ENCODE peak calls at places on chromosomes 7 and 10, in five cellular contexts. K is HL-60, D is HCT116, Q is pancreas, W is GM12865. G is an unnamed sample.

GRCh38 chr10:15084502-15084922 is 4.1 kb downstream of the ACBD7 start:
- DNase-seq in K (no peak), D (peak), Q (peak), W (peak), G (peak)

GRCh38 chr7:2116086-2116810 is 116.5 kb downstream of the MAD1L1 start:
- DNase-seq in K (no peak), D (peak), Q (no peak), W (no peak), G (peak)

GRCh38 chr10:8405551-8405950 is 351.1 kb downstream of the GATA3 start:
- DNase-seq in K (no peak), D (no peak), Q (no peak), W (no peak), G (no peak)

GRCh38 chr10:9035355-9035754 is 980.9 kb downstream of the GATA3 start:
- DNase-seq in K (no peak), D (no peak), Q (no peak), W (no peak), G (no peak)

GRCh38 chr7:94228678-94229077 is 166.0 kb upstream of the COL1A2 start:
- DNase-seq in K (no peak), D (no peak), Q (no peak), W (no peak), G (no peak)

GRCh38 chr7:69374036-69374420 is 224.2 kb upstream of the AUTS2 start:
- DNase-seq in K (no peak), D (no peak), Q (no peak), W (no peak), G (no peak)

GRCh38 chr10:46231087-46231486 is 55.7 kb upstream of the ANTXRL start:
- DNase-seq in K (no peak), D (no peak), Q (no peak), W (no peak), G (no peak)

GRCh38 chr10:1240341-1240775 is 184.2 kb downstream of the WDR37 start:
- DNase-seq in K (no peak), D (no peak), Q (peak), W (peak), G (no peak)

GRCh38 chr7:105015631-105015965 is 1.6 kb downstream of the KMT2E start:
- DNase-seq in K (no peak), D (no peak), Q (no peak), W (peak), G (peak)

GRCh38 chr7:101104193-101104713 is 19.0 kb downstream of the TRIM56 start:
- DNase-seq in K (no peak), D (no peak), Q (no peak), W (no peak), G (no peak)

GRCh38 chr10:124053971-124054370 is 39.4 kb downstream of the CHST15 start:
- DNase-seq in K (no peak), D (peak), Q (no peak), W (no peak), G (peak)

GRCh38 chr10:28393956-28394568 is 91.2 kb upstream of the MPP7 start:
- DNase-seq in K (no peak), D (peak), Q (peak), W (peak), G (peak)

GRCh38 chr7:71216211-71216610 is 84.3 kb downstream of the GALNT17 start:
- DNase-seq in K (no peak), D (no peak), Q (no peak), W (no peak), G (no peak)

GRCh38 chr7:513521-514166 is 6.0 kb downstream of the PDGFA start:
- DNase-seq in K (no peak), D (no peak), Q (no peak), W (no peak), G (no peak)

GRCh38 chr7:150966002-150966401 is 12.1 kb downstream of the KCNH2 start:
- DNase-seq in K (no peak), D (no peak), Q (no peak), W (no peak), G (no peak)

GRCh38 chr10:72370201-72370722 is 15.5 kb upstream of the DNAJB12 start:
- DNase-seq in K (no peak), D (no peak), Q (no peak), W (peak), G (no peak)

GRCh38 chr7:54632696-54633095 is 90.5 kb downstream of the VSTM2A start:
- DNase-seq in K (no peak), D (no peak), Q (no peak), W (no peak), G (no peak)

GRCh38 chr7:4613855-4614548 is 68.1 kb upstream of the FOXK1 start:
- DNase-seq in K (no peak), D (no peak), Q (no peak), W (no peak), G (peak)

GRCh38 chr7:12549106-12549505 is 21.4 kb upstream of the SCIN start:
- DNase-seq in K (peak), D (no peak), Q (no peak), W (no peak), G (no peak)

GRCh38 chr10:77712207-77712606 is 74.6 kb upstream of the KCNMA1 start:
- DNase-seq in K (no peak), D (no peak), Q (no peak), W (no peak), G (no peak)

GRCh38 chr10:77713506-77714280 is 76.1 kb upstream of the KCNMA1 start:
- DNase-seq in K (no peak), D (no peak), Q (no peak), W (no peak), G (no peak)

GRCh38 chr10:77716943-77717735 is 79.5 kb upstream of the KCNMA1 start:
- DNase-seq in K (no peak), D (no peak), Q (no peak), W (no peak), G (no peak)

GRCh38 chr10:77715536-77715935 is 77.9 kb upstream of the KCNMA1 start:
- DNase-seq in K (no peak), D (no peak), Q (no peak), W (no peak), G (no peak)

GRCh38 chr10:77715081-77715480 is 77.5 kb upstream of the KCNMA1 start:
- DNase-seq in K (no peak), D (peak), Q (no peak), W (peak), G (peak)
- TF ChIP-seq CTCF in K (no peak), D (peak), Q (no peak), W (peak), G (no peak)

GRCh38 chr10:114869500-114869899 is 47.9 kb downstream of the FHIP2A start:
- DNase-seq in K (no peak), D (no peak), Q (no peak), W (no peak), G (peak)

GRCh38 chr10:114868801-114869200 is 47.2 kb downstream of the FHIP2A start:
- DNase-seq in K (no peak), D (no peak), Q (no peak), W (no peak), G (peak)

GRCh38 chr10:114862456-114862855 is 40.9 kb downstream of the FHIP2A start:
- DNase-seq in K (no peak), D (no peak), Q (no peak), W (no peak), G (no peak)

GRCh38 chr10:114872519-114873087 is 51.0 kb downstream of the FHIP2A start:
- DNase-seq in K (no peak), D (no peak), Q (no peak), W (no peak), G (no peak)

DNA sequence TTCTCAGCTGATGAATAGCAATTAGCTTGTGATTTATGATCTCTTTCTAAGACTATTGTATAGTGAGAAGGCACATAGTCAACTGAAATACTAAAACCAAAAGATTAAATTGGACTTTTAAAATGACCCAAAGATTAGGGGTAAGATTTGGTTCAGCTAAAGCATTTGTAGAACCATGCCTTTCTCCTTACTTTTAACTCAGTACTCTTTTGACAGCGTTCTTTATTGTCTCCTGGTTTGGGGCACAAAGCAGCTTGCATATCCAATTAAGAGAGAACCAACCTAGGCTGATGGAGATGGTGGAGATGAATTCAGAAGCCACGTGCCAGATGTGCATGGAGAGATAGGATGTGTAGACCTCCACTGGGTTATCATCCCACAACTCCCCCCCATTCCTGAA is 45.8 kb downstream of the FHIP2A start:
- DNase-seq in K (no peak), D (no peak), Q (no peak), W (no peak), G (no peak)
- TF ChIP-seq CTCF in K (no peak), D (no peak), Q (no peak), W (no peak), G (no peak)

GRCh38 chr7:79063019-79063698 is 390.3 kb downstream of the MAGI2 start:
- DNase-seq in K (no peak), D (no peak), Q (no peak), W (no peak), G (no peak)
- TF ChIP-seq CTCF in K (no peak), D (no peak), Q (no peak), W (no peak), G (no peak)

GRCh38 chr7:157253850-157254249 is 83.0 kb upstream of the DNAJB6 start:
- DNase-seq in K (no peak), D (no peak), Q (peak), W (no peak), G (no peak)
- TF ChIP-seq CTCF in K (no peak), D (no peak), Q (no peak), W (no peak), G (no peak)

DNA sequence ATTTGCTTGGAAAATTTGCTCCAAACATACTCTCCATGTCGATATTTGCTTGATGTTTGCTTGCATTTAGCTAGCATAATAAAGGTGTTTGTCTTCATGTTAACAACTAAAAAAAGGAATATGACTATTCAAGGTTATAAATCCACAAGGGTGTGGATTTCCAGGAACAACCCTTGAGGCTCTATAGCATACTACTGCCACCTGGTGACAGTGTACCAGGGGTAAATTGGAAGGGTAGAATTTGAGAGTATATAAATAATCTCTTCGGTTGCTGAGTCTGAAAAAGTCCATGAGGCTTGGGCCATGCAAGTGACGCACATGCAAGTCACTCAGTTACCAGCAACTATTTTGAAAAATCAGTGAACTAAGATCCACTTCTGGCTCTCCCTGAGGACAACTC is 68.4 kb downstream of the SLIT1 start:
- DNase-seq in K (no peak), D (peak), Q (no peak), W (no peak), G (peak)
- TF ChIP-seq CTCF in K (peak), D (peak), Q (no peak), W (peak), G (no peak)

GRCh38 chr10:122981066-122981464 is 864 bp downstream of the PSTK start:
- DNase-seq in K (no peak), D (peak), Q (no peak), W (peak), G (peak)
- TF ChIP-seq CTCF in K (no peak), D (no peak), Q (peak), W (peak), G (peak)

DNA sequence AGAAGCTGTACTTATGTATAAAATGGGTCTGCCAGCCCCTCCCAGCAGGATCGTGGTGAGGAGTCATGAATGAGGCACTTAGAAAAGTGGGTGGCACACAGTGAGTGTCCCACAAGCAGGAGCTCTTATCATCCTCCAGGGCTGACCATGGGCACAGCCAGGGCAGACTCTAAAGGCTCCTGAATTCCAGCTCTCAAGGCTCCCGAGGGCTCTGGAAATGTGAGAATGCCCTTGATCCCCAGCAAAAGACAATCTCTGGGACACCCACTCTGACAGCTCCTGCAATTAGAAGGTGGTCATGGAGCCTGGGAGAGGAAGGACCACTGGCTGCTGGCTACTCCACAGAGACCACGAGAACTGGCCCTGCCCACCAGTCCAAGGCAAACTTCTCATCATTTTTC is 1.6 kb downstream of the VSTM4 start:
- DNase-seq in K (no peak), D (no peak), Q (no peak), W (no peak), G (no peak)
- TF ChIP-seq CTCF in K (no peak), D (no peak), Q (no peak), W (no peak), G (no peak)

G was measured in RWPE1.